ENCODE peak calls at places on chromosomes 5 and 9, in six cellular contexts. E is H1, L is HepG2, X is GM12878, W is GM12892, T is K562. Y is an unnamed sample.

GRCh38 chr5:2582106-2582505 is 169.4 kb downstream of the IRX2 start:
- DNase-seq in E (no peak), L (no peak), X (no peak), W (no peak), T (no peak), Y (no peak)

GRCh38 chr5:97134634-97135033 is 7.8 kb downstream of the LIX1 start:
- DNase-seq in E (no peak), L (no peak), X (no peak), W (no peak), T (no peak), Y (no peak)

GRCh38 chr5:133400831-133401351 is 211.4 kb downstream of the FSTL4 start:
- DNase-seq in E (no peak), L (no peak), X (no peak), W (no peak), T (no peak), Y (no peak)

GRCh38 chr9:123371228-123371584 is 15.2 kb downstream of the CRB2 start:
- DNase-seq in E (no peak), L (no peak), X (no peak), W (no peak), T (no peak), Y (no peak)

GRCh38 chr5:1523793-1524480 is at the start of gene LPCAT1:
- DNase-seq in E (no peak), L (peak; percentile 30), X (no peak), W (peak; percentile 85), T (peak; percentile 97), Y (peak; percentile 89)

GRCh38 chr5:164153469-164154172 is 648.2 kb downstream of the MAT2B start:
- DNase-seq in E (no peak), L (no peak), X (no peak), W (no peak), T (no peak), Y (no peak)

GRCh38 chr9:84136119-84136868 is 155.7 kb downstream of the RMI1 start:
- DNase-seq in E (no peak), L (no peak), X (no peak), W (no peak), T (no peak), Y (no peak)

GRCh38 chr5:142246263-142246662 is 78.6 kb downstream of the SPRY4 start:
- DNase-seq in E (no peak), L (peak; percentile 25), X (no peak), W (no peak), T (no peak), Y (no peak)

GRCh38 chr5:119287547-119288073 is 68.2 kb upstream of the TNFAIP8 start:
- DNase-seq in E (no peak), L (no peak), X (no peak), W (no peak), T (no peak), Y (no peak)

GRCh38 chr9:133114451-133114885 is 6.6 kb downstream of the RALGDS start:
- DNase-seq in E (no peak), L (no peak), X (no peak), W (no peak), T (no peak), Y (no peak)

GRCh38 chr9:135933114-135933513 is 25.8 kb upstream of the CAMSAP1 start:
- DNase-seq in E (no peak), L (no peak), X (no peak), W (no peak), T (no peak), Y (no peak)
- TF ChIP-seq POLR2A in E (no peak), L (no peak), X (no peak), W (no peak), T (no peak), Y (no peak)

GRCh38 chr9:89872426-89872912 is 267.7 kb downstream of the GADD45G start:
- DNase-seq in E (no peak), L (no peak), X (no peak), W (no peak), T (no peak), Y (no peak)
- TF ChIP-seq TAF1 in E (no peak), L (no peak), X (no peak), W (no peak), T (no peak), Y (no peak)

DNA sequence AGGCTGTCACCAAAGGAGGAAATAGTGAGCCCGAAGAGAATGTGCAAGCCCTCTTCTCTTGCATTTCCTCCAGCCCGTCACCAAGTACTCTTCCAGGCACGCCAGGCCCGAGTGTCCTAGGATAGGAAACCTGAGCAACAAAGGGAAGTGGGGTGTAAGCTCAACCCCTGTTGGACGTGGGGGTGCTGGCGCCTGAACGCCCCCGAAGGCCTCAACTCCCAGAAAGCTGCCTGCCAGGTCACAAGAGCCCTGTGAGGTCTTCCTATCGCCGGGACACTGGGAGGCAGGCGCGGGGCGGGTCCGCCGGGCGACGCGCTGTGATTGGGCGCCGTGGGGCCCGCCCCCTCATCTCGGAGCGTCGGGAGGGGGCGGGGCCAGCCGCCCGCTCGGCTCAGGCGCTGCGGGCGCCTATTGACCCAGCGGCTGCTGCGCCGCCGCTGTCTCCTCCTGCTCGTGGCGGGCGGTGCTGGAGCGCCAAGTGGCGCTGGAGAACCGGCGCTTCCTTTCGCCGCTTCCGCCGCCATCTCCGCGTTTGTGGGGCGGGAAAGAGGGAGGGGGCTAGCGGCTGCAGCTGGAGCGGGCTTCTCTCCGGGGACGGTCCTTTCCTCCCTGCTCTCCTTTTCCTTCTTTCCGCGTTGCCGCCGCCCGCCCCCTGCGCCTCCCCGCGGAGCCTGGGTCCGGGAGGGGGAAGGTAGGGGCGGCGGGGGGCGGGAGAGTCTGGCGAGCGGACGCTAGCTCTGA is 558 bp upstream of the MAN2A1 start:
- DNase-seq in E (peak; percentile 69), L (peak; percentile 89), X (peak; percentile 62), W (peak; percentile 66), T (peak; percentile 96), Y (peak; percentile 79)
- TF ChIP-seq POLR2A in E (peak; percentile 88), L (peak; percentile 94), X (peak; percentile 83), W (peak; percentile 72), T (peak; percentile 91), Y (no peak)

DNA sequence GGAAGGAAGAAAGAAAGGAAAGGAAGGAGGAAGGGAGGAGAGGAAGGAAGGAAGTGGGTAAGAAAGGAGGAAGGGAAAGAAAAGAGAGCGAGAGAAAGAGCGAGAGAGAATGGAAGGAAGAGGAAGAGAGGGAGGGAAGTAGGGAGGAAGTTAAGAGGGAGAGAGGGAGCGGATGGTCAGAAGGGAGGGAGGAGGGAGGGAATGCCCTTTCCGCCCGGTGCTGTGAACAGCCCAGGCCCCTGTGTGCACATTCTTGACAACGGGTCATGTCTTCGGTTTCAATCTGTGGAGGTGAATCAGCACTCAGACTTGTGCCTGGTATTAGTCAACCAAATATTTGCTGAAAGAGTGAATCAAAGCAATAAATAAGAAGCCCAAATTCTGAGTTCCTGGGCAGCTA is 39.2 kb downstream of the PRUNE2 start:
- DNase-seq in E (no peak), L (no peak), X (no peak), W (no peak), T (no peak), Y (no peak)
- TF ChIP-seq TAF1 in E (no peak), L (no peak), X (no peak), W (no peak), T (no peak), Y (no peak)

DNA sequence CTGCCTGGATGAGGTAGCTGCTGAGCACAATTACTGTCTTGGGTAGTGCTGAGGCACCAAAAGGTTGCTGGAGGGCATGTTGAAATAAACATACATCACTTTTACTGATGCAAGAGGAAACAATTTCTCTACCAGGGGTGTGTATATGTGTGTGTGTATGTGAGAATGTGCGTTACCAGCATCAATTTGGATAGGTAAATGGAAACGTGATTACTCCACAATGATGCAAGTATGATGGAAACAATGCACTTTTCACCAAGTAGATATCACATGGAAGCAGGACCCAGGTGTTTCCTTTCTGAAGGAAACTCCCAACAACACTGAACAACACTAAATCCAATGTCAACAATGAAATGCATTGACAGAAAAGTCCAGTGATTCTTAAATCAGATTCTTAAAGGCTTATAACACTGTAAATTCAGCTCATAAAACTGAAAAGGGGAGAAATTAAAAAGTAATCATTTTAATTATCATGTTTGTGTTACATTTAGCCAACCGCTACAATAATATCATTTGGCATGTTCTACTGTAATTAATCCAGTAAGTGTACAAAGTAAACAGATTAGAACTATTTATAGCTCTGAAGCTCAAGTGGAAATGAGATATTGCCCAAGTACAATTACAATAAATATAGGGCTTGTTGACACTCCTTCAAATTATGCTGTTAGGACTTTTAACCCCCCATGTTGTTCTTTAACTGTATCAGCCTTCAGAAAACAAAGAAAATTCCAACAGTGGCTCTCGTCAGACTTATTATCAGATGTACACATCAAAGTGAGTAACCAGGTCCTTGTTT is 25.3 kb downstream of the YIPF5 start:
- DNase-seq in E (no peak), L (no peak), X (no peak), W (no peak), T (no peak), Y (no peak)
- TF ChIP-seq POLR2A in E (no peak), L (no peak), X (no peak), W (no peak), T (no peak), Y (no peak)

DNA sequence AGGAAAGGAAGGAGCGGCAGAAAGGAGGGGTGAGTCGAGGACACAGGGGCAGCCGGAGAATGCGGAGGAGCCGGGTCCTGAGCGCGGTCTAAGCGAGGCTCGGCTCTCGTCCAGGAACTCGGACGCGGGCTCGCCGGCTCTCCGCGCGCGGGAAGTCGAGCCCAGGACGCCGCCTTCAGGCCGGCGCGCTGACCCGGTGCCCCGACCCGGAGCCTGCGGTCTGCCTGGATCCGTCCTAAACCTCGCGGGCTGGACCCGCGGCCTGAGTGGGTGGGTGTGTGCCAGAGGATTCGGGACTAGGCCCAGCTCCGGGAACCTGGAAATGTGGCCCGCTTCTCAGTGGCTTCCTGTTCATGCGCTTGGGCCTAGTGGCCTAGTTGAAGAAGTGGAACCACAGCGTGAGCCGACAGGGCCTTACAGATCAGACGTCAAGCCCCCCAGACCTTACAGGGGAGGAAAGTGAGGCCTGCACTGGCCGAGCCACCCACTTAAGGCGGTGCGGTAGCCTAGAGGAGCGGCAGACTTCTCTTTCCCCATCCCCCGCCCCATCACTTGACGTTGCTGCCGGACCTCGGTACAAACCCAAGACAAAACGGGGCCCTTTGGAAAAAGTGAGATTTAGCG is 1.2 kb downstream of the CDKN2B-AS1 start:
- DNase-seq in E (no peak), L (no peak), X (no peak), W (peak; percentile 18), T (no peak), Y (peak; percentile 11)
- TF ChIP-seq TAF1 in E (no peak), L (no peak), X (no peak), W (no peak), T (no peak), Y (no peak)